ENCODE peak calls at places on chromosome 15, in ten cellular contexts. One of them, this sample, is unnamed.

GRCh38 chr15:40968290-40969085 is 15.2 kb downstream of the CHAC1 start:
- DNase-seq in upper lobe of right lung: no peak
- DNase-seq in osteoblast: no peak
- DNase-seq in heart right ventricle: no peak
- DNase-seq in uterus: no peak
- DNase-seq in left lung: no peak
- DNase-seq in body of pancreas: no peak
- DNase-seq in psoas muscle: no peak
- DNase-seq in GM23338: peak; percentile 64
- DNase-seq in adrenal gland: no peak
- DNase-seq in this sample: no peak

GRCh38 chr15:37902126-37902525 is 32.3 kb upstream of the TMCO5A start:
- DNase-seq in upper lobe of right lung: no peak
- DNase-seq in uterus: no peak
- DNase-seq in adrenal gland: no peak
- DNase-seq in left lung: no peak
- DNase-seq in heart right ventricle: no peak
- DNase-seq in psoas muscle: no peak
- DNase-seq in osteoblast: no peak
- DNase-seq in GM23338: no peak
- DNase-seq in body of pancreas: peak; percentile 24
- DNase-seq in this sample: no peak

GRCh38 chr15:84681822-84682221 is 23.8 kb upstream of the NMB start:
- DNase-seq in osteoblast: no peak
- DNase-seq in GM23338: no peak
- DNase-seq in left lung: no peak
- DNase-seq in adrenal gland: no peak
- DNase-seq in psoas muscle: no peak
- DNase-seq in uterus: no peak
- DNase-seq in heart right ventricle: no peak
- DNase-seq in upper lobe of right lung: no peak
- DNase-seq in body of pancreas: no peak
- DNase-seq in this sample: no peak

GRCh38 chr15:64443016-64443415 is 17.4 kb upstream of the ZNF609 start:
- DNase-seq in left lung: no peak
- DNase-seq in GM23338: no peak
- DNase-seq in body of pancreas: no peak
- DNase-seq in heart right ventricle: no peak
- DNase-seq in adrenal gland: no peak
- DNase-seq in upper lobe of right lung: no peak
- DNase-seq in osteoblast: peak; percentile 50
- DNase-seq in uterus: no peak
- DNase-seq in psoas muscle: no peak
- DNase-seq in this sample: no peak

GRCh38 chr15:34984884-34985630 is 3.0 kb downstream of the ZNF770 start:
- DNase-seq in heart right ventricle: no peak
- DNase-seq in upper lobe of right lung: peak; percentile 78
- DNase-seq in osteoblast: no peak
- DNase-seq in body of pancreas: no peak
- DNase-seq in uterus: no peak
- DNase-seq in left lung: no peak
- DNase-seq in adrenal gland: no peak
- DNase-seq in GM23338: no peak
- DNase-seq in psoas muscle: peak; percentile 65
- DNase-seq in this sample: peak; percentile 58

GRCh38 chr15:58506064-58506490 is 74.3 kb downstream of the LIPC start:
- DNase-seq in uterus: no peak
- DNase-seq in adrenal gland: no peak
- DNase-seq in osteoblast: no peak
- DNase-seq in heart right ventricle: no peak
- DNase-seq in left lung: no peak
- DNase-seq in GM23338: no peak
- DNase-seq in psoas muscle: peak; percentile 64
- DNase-seq in body of pancreas: no peak
- DNase-seq in upper lobe of right lung: no peak
- DNase-seq in this sample: no peak

GRCh38 chr15:31004220-31004733 is 12.8 kb upstream of the MTMR10 start:
- DNase-seq in body of pancreas: peak; percentile 46
- DNase-seq in uterus: no peak
- DNase-seq in upper lobe of right lung: no peak
- DNase-seq in heart right ventricle: peak; percentile 33
- DNase-seq in psoas muscle: peak; percentile 57
- DNase-seq in osteoblast: no peak
- DNase-seq in adrenal gland: no peak
- DNase-seq in left lung: no peak
- DNase-seq in GM23338: peak; percentile 60
- DNase-seq in this sample: no peak

GRCh38 chr15:42155546-42156265 is 730 bp downstream of the PLA2G4F start:
- DNase-seq in left lung: no peak
- DNase-seq in GM23338: no peak
- DNase-seq in heart right ventricle: no peak
- DNase-seq in uterus: no peak
- DNase-seq in body of pancreas: peak; percentile 49
- DNase-seq in upper lobe of right lung: peak; percentile 78
- DNase-seq in osteoblast: peak; percentile 87
- DNase-seq in adrenal gland: no peak
- DNase-seq in psoas muscle: no peak
- DNase-seq in this sample: peak; percentile 67

GRCh38 chr15:70535071-70535954 is 228.0 kb downstream of the UACA start:
- DNase-seq in upper lobe of right lung: no peak
- DNase-seq in uterus: no peak
- DNase-seq in body of pancreas: no peak
- DNase-seq in osteoblast: no peak
- DNase-seq in left lung: no peak
- DNase-seq in adrenal gland: no peak
- DNase-seq in GM23338: no peak
- DNase-seq in heart right ventricle: no peak
- DNase-seq in psoas muscle: no peak
- DNase-seq in this sample: no peak

GRCh38 chr15:41917767-41918430 is 24.0 kb upstream of the SPTBN5 start:
- DNase-seq in upper lobe of right lung: peak; percentile 49
- DNase-seq in adrenal gland: no peak
- DNase-seq in body of pancreas: peak; percentile 85
- DNase-seq in psoas muscle: peak; percentile 89
- DNase-seq in uterus: no peak
- DNase-seq in left lung: no peak
- DNase-seq in heart right ventricle: peak; percentile 37
- DNase-seq in osteoblast: peak; percentile 95
- DNase-seq in GM23338: no peak
- DNase-seq in this sample: no peak

GRCh38 chr15:90716317-90716975 is 700 bp upstream of the BLM start:
- DNase-seq in body of pancreas: no peak
- DNase-seq in heart right ventricle: no peak
- DNase-seq in psoas muscle: no peak
- DNase-seq in osteoblast: peak; percentile 39
- DNase-seq in left lung: no peak
- DNase-seq in adrenal gland: no peak
- DNase-seq in GM23338: peak; percentile 8
- DNase-seq in uterus: no peak
- DNase-seq in upper lobe of right lung: no peak
- DNase-seq in this sample: no peak

GRCh38 chr15:90711842-90712241 is 5.3 kb upstream of the BLM start:
- DNase-seq in GM23338: no peak
- DNase-seq in upper lobe of right lung: no peak
- DNase-seq in psoas muscle: no peak
- DNase-seq in osteoblast: no peak
- DNase-seq in adrenal gland: no peak
- DNase-seq in body of pancreas: no peak
- DNase-seq in uterus: no peak
- DNase-seq in heart right ventricle: no peak
- DNase-seq in left lung: no peak
- DNase-seq in this sample: no peak

GRCh38 chr15:90713081-90713480 is 4.1 kb upstream of the BLM start:
- DNase-seq in body of pancreas: no peak
- DNase-seq in left lung: no peak
- DNase-seq in osteoblast: no peak
- DNase-seq in upper lobe of right lung: no peak
- DNase-seq in heart right ventricle: no peak
- DNase-seq in uterus: no peak
- DNase-seq in GM23338: no peak
- DNase-seq in adrenal gland: no peak
- DNase-seq in psoas muscle: no peak
- DNase-seq in this sample: no peak

GRCh38 chr15:90718232-90718631 is 1.1 kb downstream of the BLM start:
- DNase-seq in psoas muscle: no peak
- DNase-seq in GM23338: no peak
- DNase-seq in uterus: no peak
- DNase-seq in heart right ventricle: no peak
- DNase-seq in osteoblast: no peak
- DNase-seq in left lung: no peak
- DNase-seq in adrenal gland: no peak
- DNase-seq in body of pancreas: no peak
- DNase-seq in upper lobe of right lung: no peak
- DNase-seq in this sample: no peak

GRCh38 chr15:90716976-90717821 is at the start of gene BLM:
- DNase-seq in osteoblast: peak; percentile 97
- DNase-seq in adrenal gland: peak; percentile 95
- DNase-seq in upper lobe of right lung: peak; percentile 97
- DNase-seq in body of pancreas: peak; percentile 97
- DNase-seq in left lung: peak; percentile 97
- DNase-seq in heart right ventricle: peak; percentile 95
- DNase-seq in uterus: peak; percentile 96
- DNase-seq in psoas muscle: peak; percentile 98
- DNase-seq in GM23338: peak; percentile 99
- DNase-seq in this sample: peak; percentile 96
- TF ChIP-seq CTCF in osteoblast: no peak
- TF ChIP-seq CTCF in adrenal gland: peak; percentile 47
- TF ChIP-seq CTCF in upper lobe of right lung: peak; percentile 45
- TF ChIP-seq CTCF in body of pancreas: peak; percentile 23
- TF ChIP-seq CTCF in left lung: peak; percentile 27
- TF ChIP-seq CTCF in heart right ventricle: no peak
- TF ChIP-seq CTCF in uterus: peak; percentile 41
- TF ChIP-seq CTCF in psoas muscle: peak; percentile 46
- TF ChIP-seq CTCF in GM23338: peak; percentile 22
- TF ChIP-seq CTCF in this sample: peak; percentile 51

GRCh38 chr15:89750560-89751542 is at the start of gene MESP1:
- DNase-seq in upper lobe of right lung: peak; percentile 97
- DNase-seq in adrenal gland: peak; percentile 92
- DNase-seq in heart right ventricle: peak; percentile 92
- DNase-seq in uterus: peak; percentile 90
- DNase-seq in GM23338: peak; percentile 97
- DNase-seq in psoas muscle: peak; percentile 97
- DNase-seq in left lung: peak; percentile 94
- DNase-seq in body of pancreas: peak; percentile 95
- DNase-seq in osteoblast: peak; percentile 100
- DNase-seq in this sample: peak; percentile 97

GRCh38 chr15:89751748-89752147 is 699 bp upstream of the MESP1 start:
- DNase-seq in left lung: peak; percentile 67
- DNase-seq in uterus: no peak
- DNase-seq in adrenal gland: no peak
- DNase-seq in upper lobe of right lung: peak; percentile 77
- DNase-seq in osteoblast: no peak
- DNase-seq in body of pancreas: peak; percentile 94
- DNase-seq in heart right ventricle: no peak
- DNase-seq in psoas muscle: no peak
- DNase-seq in GM23338: no peak
- DNase-seq in this sample: no peak

GRCh38 chr15:89749526-89749925 is 1.5 kb downstream of the MESP1 start:
- DNase-seq in osteoblast: no peak
- DNase-seq in uterus: no peak
- DNase-seq in upper lobe of right lung: no peak
- DNase-seq in heart right ventricle: no peak
- DNase-seq in psoas muscle: no peak
- DNase-seq in GM23338: no peak
- DNase-seq in left lung: no peak
- DNase-seq in body of pancreas: no peak
- DNase-seq in adrenal gland: no peak
- DNase-seq in this sample: no peak

GRCh38 chr15:89749059-89749458 is 2.0 kb downstream of the MESP1 start:
- DNase-seq in heart right ventricle: no peak
- DNase-seq in upper lobe of right lung: no peak
- DNase-seq in GM23338: no peak
- DNase-seq in adrenal gland: no peak
- DNase-seq in osteoblast: no peak
- DNase-seq in body of pancreas: no peak
- DNase-seq in psoas muscle: no peak
- DNase-seq in uterus: no peak
- DNase-seq in left lung: no peak
- DNase-seq in this sample: no peak

GRCh38 chr15:89749951-89750559 is 994 bp downstream of the MESP1 start:
- DNase-seq in upper lobe of right lung: no peak
- DNase-seq in heart right ventricle: no peak
- DNase-seq in osteoblast: peak; percentile 76
- DNase-seq in left lung: peak; percentile 47
- DNase-seq in GM23338: no peak
- DNase-seq in psoas muscle: no peak
- DNase-seq in uterus: no peak
- DNase-seq in body of pancreas: peak; percentile 34
- DNase-seq in adrenal gland: no peak
- DNase-seq in this sample: no peak
- H3K27ac ChIP-seq in upper lobe of right lung: no peak overlapping the region
- H3K27ac ChIP-seq in heart right ventricle: peak overlapping the region; percentile 47
- H3K27ac ChIP-seq in osteoblast: no peak overlapping the region
- H3K27ac ChIP-seq in left lung: no peak overlapping the region
- H3K27ac ChIP-seq in GM23338: no peak overlapping the region
- H3K27ac ChIP-seq in psoas muscle: peak overlapping the region; percentile 85
- H3K27ac ChIP-seq in uterus: no peak overlapping the region
- H3K27ac ChIP-seq in body of pancreas: peak overlapping the region; percentile 81
- H3K27ac ChIP-seq in adrenal gland: no peak overlapping the region
- H3K27ac ChIP-seq in this sample: peak overlapping the region; percentile 54

DNA sequence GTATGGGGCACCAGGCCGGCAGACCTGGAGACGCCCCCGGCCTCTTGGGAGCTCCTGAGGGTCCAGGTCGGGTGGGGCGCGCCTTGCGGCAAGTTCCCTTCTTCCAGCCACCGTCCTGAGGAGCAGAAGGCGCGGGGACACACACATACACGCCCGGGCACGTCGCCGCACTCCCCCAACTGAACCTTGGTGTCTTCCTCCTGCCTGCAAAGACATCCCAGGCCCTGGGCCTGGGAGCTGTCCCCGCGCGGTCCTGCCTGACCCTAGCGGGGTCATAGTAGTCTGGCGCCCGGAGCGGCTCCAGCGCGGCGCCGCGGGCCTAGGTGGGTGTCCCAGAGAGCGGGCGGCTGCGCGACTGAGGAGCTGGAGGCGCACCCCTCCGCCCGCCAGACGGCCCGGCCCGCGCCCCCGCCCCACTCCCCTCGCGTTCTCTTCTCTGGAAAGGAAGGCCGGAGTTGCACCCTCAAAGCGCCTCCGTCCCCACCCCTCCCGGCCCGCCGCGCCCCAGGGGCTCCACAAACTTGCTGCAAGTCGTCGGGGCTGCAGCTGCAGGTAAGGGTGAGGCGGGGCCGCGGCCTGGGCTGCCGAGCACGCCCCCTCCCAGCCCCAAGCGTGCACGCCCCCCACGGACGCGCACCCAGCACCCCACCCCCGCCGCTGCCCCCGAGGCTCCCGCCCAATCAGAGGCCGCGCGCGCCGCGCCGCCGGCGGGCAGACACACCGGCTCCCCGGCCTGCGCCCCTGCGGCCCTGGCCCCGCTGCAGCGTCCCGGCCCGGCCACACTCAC is 186.0 kb upstream of the LINGO1 start:
- DNase-seq in upper lobe of right lung: no peak
- DNase-seq in osteoblast: no peak
- DNase-seq in uterus: no peak
- DNase-seq in adrenal gland: no peak
- DNase-seq in heart right ventricle: no peak
- DNase-seq in left lung: no peak
- DNase-seq in body of pancreas: no peak
- DNase-seq in psoas muscle: no peak
- DNase-seq in GM23338: peak; percentile 44
- DNase-seq in this sample: no peak
- H3K4me3 ChIP-seq in upper lobe of right lung: no peak overlapping the region
- H3K4me3 ChIP-seq in osteoblast: no peak overlapping the region
- H3K4me3 ChIP-seq in uterus: no peak overlapping the region
- H3K4me3 ChIP-seq in adrenal gland: peak overlapping the region; percentile 19
- H3K4me3 ChIP-seq in heart right ventricle: no peak overlapping the region
- H3K4me3 ChIP-seq in left lung: no peak overlapping the region
- H3K4me3 ChIP-seq in body of pancreas: no peak overlapping the region
- H3K4me3 ChIP-seq in psoas muscle: peak overlapping the region; percentile 61
- H3K4me3 ChIP-seq in GM23338: peak overlapping the region; percentile 65
- H3K4me3 ChIP-seq in this sample: no peak overlapping the region

GRCh38 chr15:57079446-57079845 is 161.0 kb downstream of the TCF12 start:
- DNase-seq in left lung: no peak
- DNase-seq in heart right ventricle: no peak
- DNase-seq in osteoblast: no peak
- DNase-seq in upper lobe of right lung: no peak
- DNase-seq in GM23338: peak; percentile 49
- DNase-seq in body of pancreas: no peak
- DNase-seq in adrenal gland: no peak
- DNase-seq in psoas muscle: no peak
- DNase-seq in uterus: no peak
- DNase-seq in this sample: no peak
- TF ChIP-seq CTCF in left lung: no peak
- TF ChIP-seq CTCF in heart right ventricle: no peak
- TF ChIP-seq CTCF in osteoblast: no peak
- TF ChIP-seq CTCF in upper lobe of right lung: no peak
- TF ChIP-seq CTCF in GM23338: peak; percentile 35
- TF ChIP-seq CTCF in body of pancreas: no peak
- TF ChIP-seq CTCF in adrenal gland: no peak
- TF ChIP-seq CTCF in psoas muscle: no peak
- TF ChIP-seq CTCF in uterus: no peak
- TF ChIP-seq CTCF in this sample: no peak

This sample was measured in lower lobe of right lung.